ENCODE peak calls at places on chromosomes 6 and 20, in five cellular contexts. One of them, this sample, is unnamed.
A peak's percentile ranks its signal among the peaks of the same experiment; 100 is the strongest.

GRCh38 chr20:44212792-44213191 is 2.2 kb upstream of the OSER1 start:
- DNase-seq in fibroblast of the aortic adventitia: peak; percentile 29
- DNase-seq in HFF-Myc: no peak
- DNase-seq in neuronal stem cell: no peak
- DNase-seq in Karpas-422: no peak
- DNase-seq in this sample: peak; percentile 79

GRCh38 chr6:53134601-53135235 is 13.9 kb downstream of the GCM1 start:
- DNase-seq in HFF-Myc: no peak
- DNase-seq in Karpas-422: no peak
- DNase-seq in neuronal stem cell: no peak
- DNase-seq in fibroblast of the aortic adventitia: no peak
- DNase-seq in this sample: no peak

GRCh38 chr6:155528982-155529453 is 73.4 kb upstream of the NOX3 start:
- DNase-seq in neuronal stem cell: no peak
- DNase-seq in HFF-Myc: peak; percentile 61
- DNase-seq in fibroblast of the aortic adventitia: peak; percentile 90
- DNase-seq in Karpas-422: peak; percentile 49
- DNase-seq in this sample: peak; percentile 15

GRCh38 chr6:105014954-105015353 is 58.0 kb downstream of the LIN28B start:
- DNase-seq in Karpas-422: no peak
- DNase-seq in fibroblast of the aortic adventitia: no peak
- DNase-seq in neuronal stem cell: no peak
- DNase-seq in HFF-Myc: no peak
- DNase-seq in this sample: no peak

GRCh38 chr6:133682506-133683290 is 206.2 kb upstream of the TCF21 start:
- DNase-seq in HFF-Myc: no peak
- DNase-seq in neuronal stem cell: no peak
- DNase-seq in Karpas-422: no peak
- DNase-seq in fibroblast of the aortic adventitia: peak; percentile 51
- DNase-seq in this sample: no peak

GRCh38 chr6:40568062-40568708 is 19.0 kb downstream of the LRFN2 start:
- DNase-seq in Karpas-422: no peak
- DNase-seq in fibroblast of the aortic adventitia: no peak
- DNase-seq in neuronal stem cell: no peak
- DNase-seq in HFF-Myc: no peak
- DNase-seq in this sample: no peak

GRCh38 chr6:35409245-35409644 is 42.9 kb upstream of the FANCE start:
- DNase-seq in neuronal stem cell: no peak
- DNase-seq in Karpas-422: no peak
- DNase-seq in fibroblast of the aortic adventitia: no peak
- DNase-seq in HFF-Myc: no peak
- DNase-seq in this sample: no peak

GRCh38 chr20:10339609-10340008 is 94.4 kb downstream of the MKKS start:
- DNase-seq in neuronal stem cell: no peak
- DNase-seq in HFF-Myc: no peak
- DNase-seq in Karpas-422: no peak
- DNase-seq in fibroblast of the aortic adventitia: no peak
- DNase-seq in this sample: no peak

GRCh38 chr6:105510746-105511145 is 107.9 kb upstream of the PREP start:
- DNase-seq in fibroblast of the aortic adventitia: peak; percentile 76
- DNase-seq in Karpas-422: no peak
- DNase-seq in neuronal stem cell: no peak
- DNase-seq in HFF-Myc: no peak
- DNase-seq in this sample: no peak

GRCh38 chr6:56806368-56806767 is 148.5 kb upstream of the BEND6 start:
- DNase-seq in neuronal stem cell: peak; percentile 23
- DNase-seq in HFF-Myc: no peak
- DNase-seq in Karpas-422: no peak
- DNase-seq in fibroblast of the aortic adventitia: no peak
- DNase-seq in this sample: no peak

GRCh38 chr6:91132461-91132860 is 545.6 kb upstream of the MAP3K7 start:
- DNase-seq in Karpas-422: no peak
- DNase-seq in neuronal stem cell: no peak
- DNase-seq in fibroblast of the aortic adventitia: no peak
- DNase-seq in HFF-Myc: no peak
- DNase-seq in this sample: no peak

GRCh38 chr6:17851720-17852161 is 135.7 kb downstream of the KIF13A start:
- DNase-seq in Karpas-422: no peak
- DNase-seq in HFF-Myc: no peak
- DNase-seq in neuronal stem cell: no peak
- DNase-seq in fibroblast of the aortic adventitia: peak; percentile 79
- DNase-seq in this sample: no peak

GRCh38 chr6:3885262-3886036 is 36.3 kb downstream of the FAM50B start:
- DNase-seq in Karpas-422: no peak
- DNase-seq in HFF-Myc: no peak
- DNase-seq in neuronal stem cell: no peak
- DNase-seq in fibroblast of the aortic adventitia: no peak
- DNase-seq in this sample: no peak

GRCh38 chr20:19322061-19322985 is 109.9 kb downstream of the SLC24A3 start:
- DNase-seq in HFF-Myc: no peak
- DNase-seq in fibroblast of the aortic adventitia: no peak
- DNase-seq in neuronal stem cell: no peak
- DNase-seq in Karpas-422: no peak
- DNase-seq in this sample: no peak

GRCh38 chr6:84776392-84776791 is 12.0 kb upstream of the TBX18 start:
- DNase-seq in fibroblast of the aortic adventitia: no peak
- DNase-seq in neuronal stem cell: no peak
- DNase-seq in Karpas-422: no peak
- DNase-seq in HFF-Myc: no peak
- DNase-seq in this sample: no peak

GRCh38 chr6:139858444-139858843 is 484.0 kb upstream of the CITED2 start:
- DNase-seq in neuronal stem cell: no peak
- DNase-seq in Karpas-422: no peak
- DNase-seq in HFF-Myc: no peak
- DNase-seq in fibroblast of the aortic adventitia: no peak
- DNase-seq in this sample: no peak

GRCh38 chr20:6637160-6637579 is 130.3 kb upstream of the BMP2 start:
- DNase-seq in fibroblast of the aortic adventitia: no peak
- DNase-seq in Karpas-422: no peak
- DNase-seq in HFF-Myc: no peak
- DNase-seq in neuronal stem cell: no peak
- DNase-seq in this sample: no peak

GRCh38 chr20:52001999-52002666 is 189.4 kb downstream of the ZFP64 start:
- DNase-seq in neuronal stem cell: no peak
- DNase-seq in Karpas-422: no peak
- DNase-seq in fibroblast of the aortic adventitia: no peak
- DNase-seq in HFF-Myc: peak; percentile 61
- DNase-seq in this sample: no peak

GRCh38 chr6:148514091-148514850 is 171.6 kb downstream of the SASH1 start:
- DNase-seq in Karpas-422: no peak
- DNase-seq in neuronal stem cell: no peak
- DNase-seq in fibroblast of the aortic adventitia: peak; percentile 26
- DNase-seq in HFF-Myc: no peak
- DNase-seq in this sample: no peak

GRCh38 chr20:60253471-60253870 is 295.2 kb downstream of the CDH26 start:
- DNase-seq in Karpas-422: no peak
- DNase-seq in fibroblast of the aortic adventitia: no peak
- DNase-seq in neuronal stem cell: no peak
- DNase-seq in HFF-Myc: no peak
- DNase-seq in this sample: no peak

GRCh38 chr6:2185056-2185455 is 60.3 kb downstream of the GMDS start:
- DNase-seq in Karpas-422: no peak
- DNase-seq in neuronal stem cell: no peak
- DNase-seq in HFF-Myc: no peak
- DNase-seq in fibroblast of the aortic adventitia: no peak
- DNase-seq in this sample: no peak

GRCh38 chr6:79894939-79895338 is 52.4 kb downstream of the ELOVL4 start:
- DNase-seq in HFF-Myc: no peak
- DNase-seq in Karpas-422: no peak
- DNase-seq in fibroblast of the aortic adventitia: peak; percentile 28
- DNase-seq in neuronal stem cell: no peak
- DNase-seq in this sample: peak; percentile 48

GRCh38 chr6:9717568-9717967 is 697.3 kb downstream of the TFAP2A start:
- DNase-seq in HFF-Myc: no peak
- DNase-seq in Karpas-422: no peak
- DNase-seq in fibroblast of the aortic adventitia: no peak
- DNase-seq in neuronal stem cell: no peak
- DNase-seq in this sample: no peak

GRCh38 chr20:13995841-13996240 is 525 bp downstream of the MACROD2 start:
- DNase-seq in Karpas-422: no peak
- DNase-seq in neuronal stem cell: no peak
- DNase-seq in fibroblast of the aortic adventitia: no peak
- DNase-seq in HFF-Myc: no peak
- DNase-seq in this sample: no peak

GRCh38 chr6:128932061-128932460 is 49.1 kb downstream of the LAMA2 start:
- DNase-seq in fibroblast of the aortic adventitia: peak; percentile 40
- DNase-seq in neuronal stem cell: no peak
- DNase-seq in HFF-Myc: peak; percentile 3
- DNase-seq in Karpas-422: no peak
- DNase-seq in this sample: no peak

GRCh38 chr6:36929607-36930006 is 24.9 kb upstream of the PI16 start:
- DNase-seq in Karpas-422: no peak
- DNase-seq in fibroblast of the aortic adventitia: peak; percentile 64
- DNase-seq in HFF-Myc: no peak
- DNase-seq in neuronal stem cell: no peak
- DNase-seq in this sample: no peak

GRCh38 chr6:346389-347030 is 45.0 kb upstream of the IRF4 start:
- DNase-seq in fibroblast of the aortic adventitia: no peak
- DNase-seq in HFF-Myc: peak; percentile 20
- DNase-seq in neuronal stem cell: no peak
- DNase-seq in Karpas-422: no peak
- DNase-seq in this sample: no peak

GRCh38 chr6:16762547-16763477 is 1.6 kb upstream of the ATXN1 start:
- DNase-seq in fibroblast of the aortic adventitia: peak; percentile 87
- DNase-seq in neuronal stem cell: peak; percentile 27
- DNase-seq in Karpas-422: peak; percentile 70
- DNase-seq in HFF-Myc: peak; percentile 69
- DNase-seq in this sample: no peak

GRCh38 chr6:54920628-54921027 is 74.1 kb downstream of the FAM83B start:
- DNase-seq in HFF-Myc: no peak
- DNase-seq in Karpas-422: no peak
- DNase-seq in neuronal stem cell: no peak
- DNase-seq in fibroblast of the aortic adventitia: peak; percentile 15
- DNase-seq in this sample: no peak

GRCh38 chr6:74749211-74750142 is 456.4 kb downstream of the COL12A1 start:
- DNase-seq in Karpas-422: no peak
- DNase-seq in HFF-Myc: no peak
- DNase-seq in neuronal stem cell: peak; percentile 5
- DNase-seq in fibroblast of the aortic adventitia: peak; percentile 69
- DNase-seq in this sample: peak; percentile 53

GRCh38 chr6:2850480-2851150 is 9.0 kb upstream of the SERPINB1 start:
- DNase-seq in Karpas-422: no peak
- DNase-seq in HFF-Myc: no peak
- DNase-seq in fibroblast of the aortic adventitia: peak; percentile 80
- DNase-seq in neuronal stem cell: no peak
- DNase-seq in this sample: no peak

GRCh38 chr6:31114970-31115849 is 610 bp downstream of the PSORS1C1 start:
- DNase-seq in Karpas-422: no peak
- DNase-seq in fibroblast of the aortic adventitia: peak; percentile 66
- DNase-seq in HFF-Myc: no peak
- DNase-seq in neuronal stem cell: no peak
- DNase-seq in this sample: no peak

DNA sequence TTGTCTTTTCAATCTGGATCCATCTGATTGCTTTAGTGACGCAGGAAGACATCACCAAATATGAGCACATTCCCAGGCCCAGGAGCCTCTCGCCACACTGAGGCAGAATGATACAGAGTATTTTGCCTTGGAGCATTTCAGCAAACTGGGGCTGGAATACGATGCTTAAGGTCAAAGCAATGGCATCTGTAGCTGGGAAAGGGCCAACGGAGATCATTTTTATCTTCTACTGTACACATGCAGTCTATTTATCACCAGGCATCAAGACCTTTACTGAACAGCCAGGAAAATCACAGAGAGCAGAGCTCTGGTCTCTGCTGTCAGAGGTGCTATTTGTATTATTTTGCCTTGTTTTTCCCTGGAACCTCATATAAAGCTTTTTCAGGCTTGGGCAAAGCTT is 655.3 kb downstream of the RNF144B start:
- DNase-seq in HFF-Myc: no peak
- DNase-seq in neuronal stem cell: no peak
- DNase-seq in Karpas-422: no peak
- DNase-seq in fibroblast of the aortic adventitia: no peak
- DNase-seq in this sample: no peak
- H3K4me3 ChIP-seq in HFF-Myc: no peak overlapping the region
- H3K4me3 ChIP-seq in neuronal stem cell: no peak overlapping the region
- H3K4me3 ChIP-seq in Karpas-422: no peak overlapping the region
- H3K4me3 ChIP-seq in fibroblast of the aortic adventitia: no peak overlapping the region
- H3K4me3 ChIP-seq in this sample: no peak overlapping the region

GRCh38 chr20:16528078-16528477 is 45.2 kb downstream of the KIF16B start:
- DNase-seq in fibroblast of the aortic adventitia: peak; percentile 77
- DNase-seq in neuronal stem cell: no peak
- DNase-seq in Karpas-422: no peak
- DNase-seq in HFF-Myc: peak; percentile 32
- DNase-seq in this sample: peak; percentile 85

GRCh38 chr20:16531485-16531884 is 41.8 kb downstream of the KIF16B start:
- DNase-seq in HFF-Myc: no peak
- DNase-seq in fibroblast of the aortic adventitia: no peak
- DNase-seq in Karpas-422: no peak
- DNase-seq in neuronal stem cell: no peak
- DNase-seq in this sample: no peak

GRCh38 chr20:16533493-16533892 is 39.8 kb downstream of the KIF16B start:
- DNase-seq in fibroblast of the aortic adventitia: no peak
- DNase-seq in HFF-Myc: no peak
- DNase-seq in Karpas-422: no peak
- DNase-seq in neuronal stem cell: no peak
- DNase-seq in this sample: no peak

GRCh38 chr20:16527438-16527837 is 45.8 kb downstream of the KIF16B start:
- DNase-seq in HFF-Myc: no peak
- DNase-seq in Karpas-422: no peak
- DNase-seq in fibroblast of the aortic adventitia: no peak
- DNase-seq in neuronal stem cell: no peak
- DNase-seq in this sample: no peak

DNA sequence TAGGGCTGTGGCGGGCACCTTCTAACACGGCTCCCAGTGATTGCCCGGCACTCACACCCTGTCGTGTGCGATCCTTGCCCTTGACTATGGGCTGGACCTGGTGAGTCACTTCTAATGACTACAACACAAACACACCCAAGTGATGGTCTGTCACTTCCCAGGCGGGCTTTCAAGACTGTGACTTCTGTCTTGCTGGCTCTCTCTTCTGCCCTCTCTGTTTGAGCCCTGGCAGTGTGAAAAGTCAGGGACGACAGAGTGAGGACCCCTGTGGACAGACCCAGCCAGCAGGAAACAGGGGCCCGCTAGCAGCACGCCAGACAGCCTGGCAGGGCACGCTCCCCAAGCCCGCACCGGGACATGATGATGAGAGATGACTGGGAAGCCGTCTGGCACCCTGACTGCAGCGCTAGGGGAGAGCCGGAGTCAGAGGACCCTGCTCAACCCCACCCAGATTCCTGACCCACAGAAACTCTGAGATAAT is 43.0 kb downstream of the KIF16B start:
- DNase-seq in HFF-Myc: no peak
- DNase-seq in Karpas-422: no peak
- DNase-seq in fibroblast of the aortic adventitia: peak; percentile 8
- DNase-seq in neuronal stem cell: no peak
- DNase-seq in this sample: no peak
- H3K4me3 ChIP-seq in HFF-Myc: no peak overlapping the region
- H3K4me3 ChIP-seq in Karpas-422: no peak overlapping the region
- H3K4me3 ChIP-seq in fibroblast of the aortic adventitia: no peak overlapping the region
- H3K4me3 ChIP-seq in neuronal stem cell: no peak overlapping the region
- H3K4me3 ChIP-seq in this sample: no peak overlapping the region

GRCh38 chr6:168158280-168158979 is 79.4 kb upstream of the FRMD1 start:
- DNase-seq in fibroblast of the aortic adventitia: peak; percentile 5
- DNase-seq in HFF-Myc: no peak
- DNase-seq in neuronal stem cell: no peak
- DNase-seq in Karpas-422: no peak
- DNase-seq in this sample: no peak
- H3K4me3 ChIP-seq in fibroblast of the aortic adventitia: no peak overlapping the region
- H3K4me3 ChIP-seq in HFF-Myc: no peak overlapping the region
- H3K4me3 ChIP-seq in neuronal stem cell: no peak overlapping the region
- H3K4me3 ChIP-seq in Karpas-422: no peak overlapping the region
- H3K4me3 ChIP-seq in this sample: no peak overlapping the region

GRCh38 chr20:41116282-41116960 is 20.9 kb upstream of the PLCG1 start:
- DNase-seq in Karpas-422: no peak
- DNase-seq in fibroblast of the aortic adventitia: no peak
- DNase-seq in neuronal stem cell: no peak
- DNase-seq in HFF-Myc: no peak
- DNase-seq in this sample: no peak
- H3K4me3 ChIP-seq in Karpas-422: no peak overlapping the region
- H3K4me3 ChIP-seq in fibroblast of the aortic adventitia: no peak overlapping the region
- H3K4me3 ChIP-seq in neuronal stem cell: no peak overlapping the region
- H3K4me3 ChIP-seq in HFF-Myc: no peak overlapping the region
- H3K4me3 ChIP-seq in this sample: no peak overlapping the region

This sample was measured in keratinocyte.